ENCODE peak calls at places on chromosomes 7 and 10, in six cellular contexts. E is tibial nerve, N is heart left ventricle, B is ovary, D is suprapubic skin, S is cardiac muscle cell. O is an unnamed sample.
A peak's percentile ranks its signal among the peaks of the same experiment; 100 is the strongest.

GRCh38 chr10:60677541-60678129 is 100.6 kb upstream of the CDK1 start:
- DNase-seq in E (no peak), N (no peak), B (no peak), D (no peak), S (no peak), O (no peak)

GRCh38 chr7:54987772-54988171 is 31.0 kb upstream of the EGFR start:
- DNase-seq in E (no peak), N (no peak), B (no peak), D (no peak), S (no peak), O (peak; percentile 55)

GRCh38 chr7:8500286-8500685 is 66.9 kb downstream of the NXPH1 start:
- DNase-seq in E (no peak), N (no peak), B (no peak), D (no peak), S (no peak), O (no peak)

GRCh38 chr7:8260871-8261707 is 878 bp downstream of the ICA1 start:
- DNase-seq in E (no peak), N (peak; percentile 73), B (no peak), D (peak; percentile 82), S (peak; percentile 46), O (peak; percentile 62)

GRCh38 chr7:72546586-72546985 is 134.4 kb upstream of the CALN1 start:
- DNase-seq in E (no peak), N (no peak), B (no peak), D (no peak), S (peak; percentile 1), O (no peak)

GRCh38 chr10:103493911-103494877 is 689 bp downstream of the NEURL1 start:
- DNase-seq in E (no peak), N (no peak), B (peak; percentile 49), D (no peak), S (peak; percentile 30), O (peak; percentile 41)

GRCh38 chr7:145339319-145339718 is 503.5 kb upstream of the TPK1 start:
- DNase-seq in E (no peak), N (no peak), B (no peak), D (no peak), S (no peak), O (no peak)

GRCh38 chr10:132630666-132631347 is 93.2 kb downstream of the INPP5A start:
- DNase-seq in E (peak; percentile 64), N (peak; percentile 84), B (peak; percentile 73), D (peak; percentile 76), S (peak; percentile 62), O (no peak)

GRCh38 chr7:112143151-112143550 is 63.0 kb downstream of the DOCK4 start:
- DNase-seq in E (no peak), N (no peak), B (no peak), D (no peak), S (no peak), O (no peak)

GRCh38 chr10:50417906-50418697 is 166.8 kb upstream of the ASAH2 start:
- DNase-seq in E (peak; percentile 37), N (peak; percentile 80), B (peak; percentile 36), D (peak; percentile 88), S (peak; percentile 65), O (peak; percentile 72)

GRCh38 chr7:119472398-119473038 is 800.5 kb upstream of the KCND2 start:
- DNase-seq in E (no peak), N (no peak), B (no peak), D (no peak), S (peak; percentile 2), O (peak; percentile 59)

GRCh38 chr7:152617056-152617455 is 58.9 kb downstream of the XRCC2 start:
- DNase-seq in E (no peak), N (no peak), B (no peak), D (no peak), S (no peak), O (no peak)

GRCh38 chr10:132065491-132066105 is at the start of gene JAKMIP3:
- DNase-seq in E (no peak), N (peak; percentile 45), B (peak; percentile 60), D (peak; percentile 76), S (peak; percentile 12), O (peak; percentile 90)

GRCh38 chr10:123948030-123948823 is 56.6 kb upstream of the CPXM2 start:
- DNase-seq in E (no peak), N (no peak), B (no peak), D (no peak), S (no peak), O (no peak)

GRCh38 chr10:103353281-103353680 is 2.3 kb upstream of the PCGF6 start:
- DNase-seq in E (no peak), N (no peak), B (no peak), D (no peak), S (no peak), O (no peak)

GRCh38 chr7:106717997-106718871 is 57.3 kb upstream of the CCDC71L start:
- DNase-seq in E (no peak), N (peak; percentile 22), B (no peak), D (no peak), S (no peak), O (peak; percentile 77)

GRCh38 chr7:43648725-43649406 is 66.0 kb downstream of the STK17A start:
- DNase-seq in E (no peak), N (no peak), B (no peak), D (no peak), S (no peak), O (no peak)

GRCh38 chr7:100801833-100802568 is 25.3 kb downstream of the EPHB4 start:
- DNase-seq in E (no peak), N (no peak), B (peak; percentile 89), D (no peak), S (no peak), O (peak; percentile 88)

GRCh38 chr7:117892821-117893220 is 19.6 kb upstream of the CTTNBP2 start:
- DNase-seq in E (no peak), N (no peak), B (no peak), D (no peak), S (no peak), O (no peak)

GRCh38 chr10:73183882-73184281 is 16.0 kb downstream of the FAM149B1 start:
- DNase-seq in E (no peak), N (no peak), B (no peak), D (no peak), S (no peak), O (no peak)

GRCh38 chr10:100661546-100661945 is 83.8 kb upstream of the PAX2 start:
- DNase-seq in E (no peak), N (no peak), B (no peak), D (no peak), S (no peak), O (no peak)

GRCh38 chr7:134703781-134704180 is 57.1 kb downstream of the BPGM start:
- DNase-seq in E (no peak), N (no peak), B (peak; percentile 76), D (no peak), S (no peak), O (no peak)

GRCh38 chr10:99993994-99994689 is 15.6 kb downstream of the DNMBP start:
- DNase-seq in E (peak; percentile 30), N (peak; percentile 66), B (no peak), D (peak; percentile 83), S (no peak), O (peak; percentile 67)

GRCh38 chr7:130281227-130281626 is 11.7 kb upstream of the CPA4 start:
- DNase-seq in E (no peak), N (no peak), B (no peak), D (no peak), S (no peak), O (no peak)

GRCh38 chr10:73644767-73645166 is 3.5 kb upstream of the MYOZ1 start:
- DNase-seq in E (no peak), N (no peak), B (no peak), D (no peak), S (no peak), O (no peak)

GRCh38 chr10:78419481-78420265 is 386.0 kb downstream of the RPS24 start:
- DNase-seq in E (no peak), N (no peak), B (no peak), D (peak; percentile 64), S (no peak), O (no peak)

GRCh38 chr10:123666318-123667291 is at the start of gene GPR26:
- DNase-seq in E (no peak), N (no peak), B (no peak), D (no peak), S (peak; percentile 83), O (peak; percentile 23)

GRCh38 chr10:71523756-71524155 is 127.0 kb downstream of the CDH23 start:
- DNase-seq in E (no peak), N (no peak), B (no peak), D (no peak), S (no peak), O (no peak)
- H3K4me3 ChIP-seq in E (no peak overlapping the region), N (no peak overlapping the region), B (no peak overlapping the region), D (no peak overlapping the region), S (no peak overlapping the region), O (no peak overlapping the region)

GRCh38 chr7:95986136-95986535 is 213.8 kb downstream of the DYNC1I1 start:
- DNase-seq in E (no peak), N (no peak), B (no peak), D (no peak), S (no peak), O (peak; percentile 8)
- H3K27ac ChIP-seq in E (no peak overlapping the region), N (no peak overlapping the region), B (no peak overlapping the region), D (no peak overlapping the region), S (no peak overlapping the region), O (no peak overlapping the region)

DNA sequence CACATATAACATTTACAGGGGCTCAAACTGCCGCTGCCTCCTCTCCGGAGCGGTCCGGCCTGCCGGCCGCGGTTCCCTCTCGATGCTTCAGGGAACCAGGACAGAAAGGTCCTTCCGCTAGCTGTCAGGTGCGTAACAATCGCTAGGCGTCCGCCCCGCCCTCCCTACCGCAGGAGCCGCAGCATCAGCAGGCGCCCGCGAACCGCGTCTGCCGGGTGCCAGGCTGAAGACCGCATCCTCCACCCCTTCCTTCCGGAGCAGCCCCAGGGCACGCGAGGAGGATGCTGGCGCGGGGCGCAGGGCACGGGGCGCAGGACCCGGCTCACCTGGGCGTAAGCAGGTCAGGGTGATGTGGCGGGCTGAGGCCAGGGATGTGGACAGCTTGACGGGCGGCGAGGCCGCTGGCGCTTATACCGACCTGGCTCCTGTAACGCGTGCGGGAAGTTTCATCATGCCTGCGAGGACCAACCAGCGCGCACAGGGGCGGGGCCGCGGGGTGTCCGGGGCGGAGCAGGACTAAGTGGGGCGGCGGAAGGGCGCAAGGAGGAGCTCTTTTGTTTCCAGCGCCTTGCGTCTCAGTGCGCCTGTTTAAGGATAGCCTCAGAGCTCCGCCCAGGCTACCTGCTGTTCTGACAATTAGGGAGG is at the start of gene ASNS:
- DNase-seq in E (peak; percentile 73), N (peak; percentile 87), B (peak; percentile 87), D (peak; percentile 95), S (peak; percentile 95), O (peak; percentile 95)
- TF ChIP-seq CTCF in E (no peak), N (peak; percentile 14), B (no peak), D (no peak), S (no peak), O (no peak)

GRCh38 chr7:110905773-110906566 is 185.0 kb upstream of the LRRN3 start:
- DNase-seq in E (no peak), N (no peak), B (no peak), D (no peak), S (no peak), O (no peak)

GRCh38 chr7:110909102-110909501 is 181.8 kb upstream of the LRRN3 start:
- DNase-seq in E (no peak), N (no peak), B (no peak), D (no peak), S (no peak), O (no peak)

GRCh38 chr7:110914263-110914662 is 176.7 kb upstream of the LRRN3 start:
- DNase-seq in E (no peak), N (no peak), B (no peak), D (no peak), S (no peak), O (no peak)

DNA sequence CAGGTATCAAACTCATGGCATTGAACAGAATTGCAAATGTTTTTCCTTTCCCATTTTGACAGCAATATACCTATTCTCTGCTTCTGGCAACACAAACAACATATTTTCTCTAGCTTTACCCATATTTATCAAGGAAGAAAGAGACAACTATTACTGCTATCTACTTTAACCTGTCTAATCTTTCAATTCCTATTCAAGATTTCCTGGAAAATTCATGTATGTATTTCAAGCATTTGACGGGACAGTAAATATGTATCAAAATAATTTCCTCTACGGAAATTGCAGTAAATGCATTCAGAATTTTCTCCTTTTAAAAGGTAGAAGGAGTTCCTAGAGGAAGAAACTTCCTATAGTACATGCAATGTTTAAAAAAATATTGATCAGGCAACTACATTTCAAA is 179.3 kb upstream of the LRRN3 start:
- DNase-seq in E (no peak), N (no peak), B (no peak), D (no peak), S (no peak), O (no peak)
- H3K4me3 ChIP-seq in E (no peak overlapping the region), N (no peak overlapping the region), B (no peak overlapping the region), D (no peak overlapping the region), S (no peak overlapping the region), O (no peak overlapping the region)

O was measured in hepatocyte.